ENCODE peak calls at places on chromosomes 4 and X, in four cellular contexts. E is nephron progenitor cell; N is stimulated activated CD4-positive, alpha-beta T cell treated with anti-CD3 and anti-CD28 coated beads, Interleukin-1b, Interleukin-23, amount 100 ng/mL, for 48 hours; H is B cell. A is an unnamed sample.

GRCh38 chr4:66688674-66689073 is 856.6 kb downstream of the CENPC start:
- DNase-seq in E (no peak), N (no peak), H (no peak), A (no peak)

GRCh38 chr4:107559653-107560052 is 160.4 kb downstream of the PAPSS1 start:
- DNase-seq in E (no peak), N (no peak), H (no peak), A (no peak)

GRCh38 chr4:106481801-106482200 is 113.2 kb upstream of the GIMD1 start:
- DNase-seq in E (no peak), N (no peak), H (no peak), A (no peak)

GRCh38 chr4:122703868-122704267 is 28.6 kb upstream of the BBS12 start:
- DNase-seq in E (no peak), N (no peak), H (no peak), A (no peak)

GRCh38 chrX:149830192-149830873 is 48.6 kb downstream of the MAGEA9 start:
- DNase-seq in E (peak; percentile 50), N (no peak), H (no peak), A (peak; percentile 26)

GRCh38 chrX:46913710-46914109 is 1.5 kb downstream of the JADE3 start:
- DNase-seq in E (no peak), N (no peak), H (no peak), A (peak; percentile 4)

GRCh38 chrX:262391-262909 is 18.7 kb upstream of the PLCXD1 start:
- DNase-seq in E (no peak), N (no peak), H (peak; percentile 35), A (no peak)

GRCh38 chrX:69137371-69137881 is 27.8 kb downstream of the PJA1 start:
- DNase-seq in E (peak; percentile 20), N (no peak), H (no peak), A (peak; percentile 4)

GRCh38 chr4:103915224-103915869 is 195.6 kb upstream of the TACR3 start:
- DNase-seq in E (no peak), N (no peak), H (no peak), A (no peak)

GRCh38 chr4:156642161-156642560 is 329.4 kb downstream of the PDGFC start:
- DNase-seq in E (no peak), N (no peak), H (no peak), A (no peak)

GRCh38 chr4:180913750-180914149 is 1329.5 kb upstream of the TENM3 start:
- DNase-seq in E (no peak), N (no peak), H (no peak), A (no peak)

GRCh38 chr4:25953740-25954139 is 39.7 kb downstream of the SMIM20 start:
- DNase-seq in E (no peak), N (no peak), H (no peak), A (no peak)

GRCh38 chr4:26346203-26346620 is 25.4 kb downstream of the RBPJ start:
- DNase-seq in E (no peak), N (no peak), H (no peak), A (no peak)

GRCh38 chr4:38190717-38191178 is 230.6 kb downstream of the PTTG2 start:
- DNase-seq in E (peak; percentile 18), N (no peak), H (no peak), A (no peak)

GRCh38 chr4:99536148-99536728 is 25.4 kb downstream of the C4orf17 start:
- DNase-seq in E (no peak), N (no peak), H (no peak), A (no peak)

GRCh38 chrX:16160729-16161128 is 6.6 kb upstream of the MAGEB17 start:
- DNase-seq in E (no peak), N (no peak), H (no peak), A (no peak)

GRCh38 chr4:143337600-143338287 is 1.1 kb downstream of the GAB1 start:
- DNase-seq in E (peak; percentile 29), N (no peak), H (no peak), A (peak; percentile 19)

GRCh38 chr4:8133897-8134542 is 24.6 kb downstream of the ABLIM2 start:
- DNase-seq in E (no peak), N (no peak), H (no peak), A (no peak)

GRCh38 chr4:74632634-74633033 is 161.7 kb downstream of the BTC start:
- DNase-seq in E (no peak), N (peak; percentile 54), H (no peak), A (no peak)

GRCh38 chrX:155778844-155779553 is 102.1 kb upstream of the VAMP7 start:
- DNase-seq in E (no peak), N (no peak), H (no peak), A (no peak)

GRCh38 chr4:141702472-141703182 is 66.2 kb downstream of the IL15 start:
- DNase-seq in E (no peak), N (no peak), H (no peak), A (no peak)

GRCh38 chrX:45196701-45197100 is 4.0 kb downstream of the DIPK2B start:
- DNase-seq in E (no peak), N (no peak), H (no peak), A (no peak)

GRCh38 chr4:33930497-33930896 is 2313.8 kb downstream of the ARAP2 start:
- DNase-seq in E (no peak), N (no peak), H (no peak), A (no peak)

GRCh38 chr4:177393236-177393635 is 49.0 kb downstream of the AGA start:
- DNase-seq in E (no peak), N (no peak), H (no peak), A (no peak)

GRCh38 chr4:126361287-126361686 is 1046.5 kb downstream of the FAT4 start:
- DNase-seq in E (no peak), N (no peak), H (no peak), A (no peak)

GRCh38 chr4:52019941-52020657 is at the start of gene LRRC66:
- DNase-seq in E (no peak), N (no peak), H (no peak), A (no peak)

A was measured in endothelial cell.